ENCODE peak calls at places on chromosomes 6 and 20, in nine cellular contexts. One of them, this sample, is unnamed.

GRCh38 chr20:46572181-46572580 is 21.7 kb upstream of the OCSTAMP start:
- DNase-seq in OCI-LY7: no peak
- DNase-seq in ovary: peak
- DNase-seq in GM23338: no peak
- DNase-seq in RWPE1: no peak
- DNase-seq in cardiac muscle cell: peak
- DNase-seq in tibial nerve: no peak
- DNase-seq in heart right ventricle: peak
- DNase-seq in Peyer's patch: no peak
- DNase-seq in this sample: no peak

GRCh38 chr6:140082867-140083297 is 708.4 kb upstream of the CITED2 start:
- DNase-seq in cardiac muscle cell: peak
- DNase-seq in ovary: no peak
- DNase-seq in OCI-LY7: no peak
- DNase-seq in Peyer's patch: no peak
- DNase-seq in tibial nerve: no peak
- DNase-seq in GM23338: no peak
- DNase-seq in heart right ventricle: no peak
- DNase-seq in RWPE1: peak
- DNase-seq in this sample: no peak

GRCh38 chr6:1767481-1768246 is 157.9 kb downstream of the FOXC1 start:
- DNase-seq in cardiac muscle cell: peak
- DNase-seq in ovary: no peak
- DNase-seq in tibial nerve: peak
- DNase-seq in heart right ventricle: no peak
- DNase-seq in OCI-LY7: no peak
- DNase-seq in Peyer's patch: no peak
- DNase-seq in GM23338: no peak
- DNase-seq in RWPE1: no peak
- DNase-seq in this sample: no peak

GRCh38 chr6:46954819-46955520 is 33.2 kb upstream of the ADGRF5 start:
- DNase-seq in OCI-LY7: no peak
- DNase-seq in tibial nerve: no peak
- DNase-seq in RWPE1: peak
- DNase-seq in heart right ventricle: no peak
- DNase-seq in Peyer's patch: no peak
- DNase-seq in GM23338: peak
- DNase-seq in cardiac muscle cell: no peak
- DNase-seq in ovary: no peak
- DNase-seq in this sample: no peak

GRCh38 chr6:16319813-16320532 is 81.6 kb downstream of the GMPR start:
- DNase-seq in GM23338: no peak
- DNase-seq in heart right ventricle: peak
- DNase-seq in cardiac muscle cell: peak
- DNase-seq in ovary: peak
- DNase-seq in tibial nerve: peak
- DNase-seq in Peyer's patch: no peak
- DNase-seq in RWPE1: peak
- DNase-seq in OCI-LY7: no peak
- DNase-seq in this sample: no peak

GRCh38 chr20:41587523-41587922 is 30.7 kb downstream of the CHD6 start:
- DNase-seq in OCI-LY7: no peak
- DNase-seq in GM23338: no peak
- DNase-seq in RWPE1: no peak
- DNase-seq in ovary: no peak
- DNase-seq in cardiac muscle cell: no peak
- DNase-seq in Peyer's patch: no peak
- DNase-seq in tibial nerve: no peak
- DNase-seq in heart right ventricle: no peak
- DNase-seq in this sample: no peak

GRCh38 chr20:40462600-40462999 is 226.4 kb downstream of the MAFB start:
- DNase-seq in tibial nerve: no peak
- DNase-seq in cardiac muscle cell: no peak
- DNase-seq in Peyer's patch: no peak
- DNase-seq in ovary: no peak
- DNase-seq in OCI-LY7: no peak
- DNase-seq in RWPE1: no peak
- DNase-seq in GM23338: no peak
- DNase-seq in heart right ventricle: no peak
- DNase-seq in this sample: no peak

GRCh38 chr6:26305097-26305841 is 59.7 kb upstream of the BTN3A2 start:
- DNase-seq in heart right ventricle: peak
- DNase-seq in GM23338: peak
- DNase-seq in Peyer's patch: peak
- DNase-seq in cardiac muscle cell: peak
- DNase-seq in tibial nerve: peak
- DNase-seq in RWPE1: no peak
- DNase-seq in OCI-LY7: peak
- DNase-seq in ovary: peak
- DNase-seq in this sample: no peak

GRCh38 chr6:26195376-26195923 is 108.2 kb downstream of the HFE start:
- DNase-seq in cardiac muscle cell: peak
- DNase-seq in heart right ventricle: peak
- DNase-seq in OCI-LY7: peak
- DNase-seq in Peyer's patch: peak
- DNase-seq in ovary: peak
- DNase-seq in tibial nerve: peak
- DNase-seq in RWPE1: peak
- DNase-seq in GM23338: peak
- DNase-seq in this sample: no peak

GRCh38 chr20:58839991-58840747 is 10.5 kb downstream of the GNAS-AS1 start:
- DNase-seq in tibial nerve: no peak
- DNase-seq in heart right ventricle: no peak
- DNase-seq in cardiac muscle cell: no peak
- DNase-seq in OCI-LY7: no peak
- DNase-seq in RWPE1: no peak
- DNase-seq in Peyer's patch: no peak
- DNase-seq in GM23338: peak
- DNase-seq in ovary: no peak
- DNase-seq in this sample: no peak

GRCh38 chr20:58835231-58835630 is 15.5 kb downstream of the GNAS-AS1 start:
- DNase-seq in GM23338: no peak
- DNase-seq in ovary: no peak
- DNase-seq in RWPE1: no peak
- DNase-seq in cardiac muscle cell: no peak
- DNase-seq in heart right ventricle: no peak
- DNase-seq in tibial nerve: no peak
- DNase-seq in Peyer's patch: peak
- DNase-seq in OCI-LY7: no peak
- DNase-seq in this sample: no peak

GRCh38 chr20:58839474-58839874 is 11.2 kb downstream of the GNAS-AS1 start:
- DNase-seq in RWPE1: peak
- DNase-seq in OCI-LY7: peak
- DNase-seq in ovary: no peak
- DNase-seq in Peyer's patch: no peak
- DNase-seq in cardiac muscle cell: peak
- DNase-seq in heart right ventricle: peak
- DNase-seq in GM23338: peak
- DNase-seq in tibial nerve: no peak
- DNase-seq in this sample: no peak

GRCh38 chr20:58838174-58838573 is 12.5 kb downstream of the GNAS-AS1 start:
- DNase-seq in GM23338: no peak
- DNase-seq in OCI-LY7: no peak
- DNase-seq in heart right ventricle: no peak
- DNase-seq in cardiac muscle cell: no peak
- DNase-seq in tibial nerve: no peak
- DNase-seq in Peyer's patch: no peak
- DNase-seq in ovary: no peak
- DNase-seq in RWPE1: no peak
- DNase-seq in this sample: no peak

DNA sequence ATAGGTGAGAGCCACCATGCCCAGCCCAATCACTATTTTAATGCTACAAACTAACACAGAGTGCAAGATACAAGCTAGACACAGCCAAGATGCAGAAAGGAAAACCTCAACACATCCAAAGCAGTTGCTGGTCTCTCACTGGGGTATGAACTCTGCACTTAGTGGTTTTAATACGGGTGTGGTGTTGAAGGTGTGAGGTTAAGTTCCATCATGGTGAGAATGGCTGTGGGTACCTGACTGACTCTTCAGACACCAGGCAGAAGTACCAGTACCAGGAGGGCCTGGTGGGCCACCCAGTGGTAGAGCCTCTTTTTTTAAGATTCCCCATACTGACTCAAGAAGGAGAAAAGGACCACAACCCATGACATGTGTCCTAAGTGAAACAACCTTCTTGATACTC is 13.0 kb downstream of the GNAS-AS1 start:
- DNase-seq in tibial nerve: no peak
- DNase-seq in ovary: no peak
- DNase-seq in RWPE1: no peak
- DNase-seq in OCI-LY7: no peak
- DNase-seq in Peyer's patch: no peak
- DNase-seq in GM23338: no peak
- DNase-seq in cardiac muscle cell: no peak
- DNase-seq in heart right ventricle: no peak
- DNase-seq in this sample: no peak
- TF ChIP-seq CTCF in tibial nerve: no peak
- TF ChIP-seq CTCF in ovary: no peak
- TF ChIP-seq CTCF in RWPE1: no peak
- TF ChIP-seq CTCF in OCI-LY7: peak
- TF ChIP-seq CTCF in Peyer's patch: no peak
- TF ChIP-seq CTCF in GM23338: peak
- TF ChIP-seq CTCF in cardiac muscle cell: no peak
- TF ChIP-seq CTCF in heart right ventricle: no peak
- TF ChIP-seq CTCF in this sample: no peak

GRCh38 chr20:50153153-50153499 is 397 bp downstream of the PEDS1 start:
- DNase-seq in tibial nerve: no peak
- DNase-seq in ovary: no peak
- DNase-seq in heart right ventricle: no peak
- DNase-seq in RWPE1: peak
- DNase-seq in cardiac muscle cell: no peak
- DNase-seq in GM23338: peak
- DNase-seq in OCI-LY7: peak
- DNase-seq in Peyer's patch: no peak
- DNase-seq in this sample: no peak

GRCh38 chr20:50151034-50151743 is 2.3 kb downstream of the PEDS1 start:
- DNase-seq in GM23338: peak
- DNase-seq in heart right ventricle: no peak
- DNase-seq in tibial nerve: no peak
- DNase-seq in ovary: no peak
- DNase-seq in RWPE1: peak
- DNase-seq in cardiac muscle cell: no peak
- DNase-seq in Peyer's patch: no peak
- DNase-seq in OCI-LY7: no peak
- DNase-seq in this sample: no peak

GRCh38 chr20:50152394-50153152 is 950 bp downstream of the PEDS1 start:
- DNase-seq in OCI-LY7: no peak
- DNase-seq in heart right ventricle: no peak
- DNase-seq in RWPE1: peak
- DNase-seq in GM23338: peak
- DNase-seq in Peyer's patch: no peak
- DNase-seq in cardiac muscle cell: no peak
- DNase-seq in ovary: no peak
- DNase-seq in tibial nerve: no peak
- DNase-seq in this sample: no peak

GRCh38 chr20:50149481-50150254 is 3.9 kb downstream of the PEDS1 start:
- DNase-seq in RWPE1: no peak
- DNase-seq in tibial nerve: no peak
- DNase-seq in cardiac muscle cell: no peak
- DNase-seq in heart right ventricle: no peak
- DNase-seq in GM23338: no peak
- DNase-seq in OCI-LY7: no peak
- DNase-seq in ovary: no peak
- DNase-seq in Peyer's patch: no peak
- DNase-seq in this sample: no peak

DNA sequence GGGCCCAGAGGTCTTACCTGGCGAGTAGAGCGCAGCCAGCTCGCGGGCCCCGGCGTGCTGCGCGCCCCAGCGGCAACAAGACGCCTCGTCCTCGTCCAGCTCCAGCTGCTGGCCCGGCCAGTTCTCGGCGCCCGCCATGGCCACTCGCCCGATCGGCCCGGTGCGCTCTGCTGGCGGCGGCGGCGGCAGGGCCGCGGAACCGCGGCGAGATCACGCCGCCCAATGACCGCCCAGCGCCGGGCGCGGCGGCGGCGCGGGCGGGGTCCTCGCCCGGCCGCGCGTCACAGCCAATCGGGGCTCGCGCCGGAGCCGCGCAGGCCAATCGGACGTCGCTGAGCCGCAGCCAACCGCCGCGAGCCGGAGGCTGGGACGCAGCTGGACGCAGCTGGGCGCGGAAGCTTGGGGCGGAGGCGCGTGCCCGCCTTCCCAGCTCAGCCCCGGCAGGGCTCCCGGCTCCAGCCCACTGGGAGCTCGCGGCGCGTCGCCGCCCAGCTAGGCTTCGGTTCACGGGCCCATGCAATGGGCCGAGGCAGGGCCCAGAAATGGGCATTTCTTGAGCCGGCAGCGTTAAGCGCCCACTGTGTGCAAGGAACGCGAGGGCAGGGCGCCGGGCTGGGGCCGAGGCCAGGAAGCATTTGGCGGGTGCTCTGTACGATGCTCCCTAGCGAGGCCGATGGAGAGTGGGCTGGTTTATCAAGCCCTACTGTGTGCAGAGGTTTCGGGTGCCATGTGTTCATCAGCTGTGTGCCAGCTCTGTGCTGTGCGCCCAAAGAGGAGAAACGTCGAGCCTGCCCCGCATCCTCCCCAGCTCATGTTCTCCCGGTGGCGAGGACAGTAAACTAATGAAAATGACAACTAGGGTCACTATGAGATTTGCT is at the start of gene PEDS1:
- DNase-seq in GM23338: peak
- DNase-seq in tibial nerve: peak
- DNase-seq in ovary: peak
- DNase-seq in OCI-LY7: peak
- DNase-seq in cardiac muscle cell: peak
- DNase-seq in Peyer's patch: peak
- DNase-seq in RWPE1: peak
- DNase-seq in heart right ventricle: peak
- DNase-seq in this sample: peak
- TF ChIP-seq CTCF in GM23338: no peak
- TF ChIP-seq CTCF in tibial nerve: peak
- TF ChIP-seq CTCF in ovary: peak
- TF ChIP-seq CTCF in OCI-LY7: no peak
- TF ChIP-seq CTCF in cardiac muscle cell: no peak
- TF ChIP-seq CTCF in Peyer's patch: peak
- TF ChIP-seq CTCF in RWPE1: no peak
- TF ChIP-seq CTCF in heart right ventricle: peak
- TF ChIP-seq CTCF in this sample: peak

DNA sequence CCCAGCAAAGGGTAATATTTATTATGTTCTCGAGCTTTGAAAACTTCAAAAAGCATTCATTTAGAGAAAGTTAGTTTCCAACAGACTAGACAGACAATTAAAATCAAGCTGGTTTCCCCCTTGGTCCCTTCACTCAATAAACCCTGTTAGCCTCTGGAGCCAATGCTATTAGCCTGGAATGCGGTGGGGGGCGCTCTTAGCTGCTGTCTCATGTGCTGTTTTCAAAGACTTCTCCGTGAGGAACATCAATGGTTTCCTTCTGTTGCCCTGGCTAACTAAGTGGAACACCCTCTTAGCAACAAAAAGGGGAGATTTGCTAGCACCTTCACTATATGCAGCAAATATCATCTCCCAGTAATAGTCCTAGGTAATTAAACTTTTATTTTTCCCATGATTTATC is 86.4 kb downstream of the LY86 start:
- DNase-seq in cardiac muscle cell: no peak
- DNase-seq in tibial nerve: no peak
- DNase-seq in heart right ventricle: no peak
- DNase-seq in RWPE1: no peak
- DNase-seq in GM23338: peak
- DNase-seq in ovary: no peak
- DNase-seq in Peyer's patch: no peak
- DNase-seq in OCI-LY7: peak
- DNase-seq in this sample: no peak
- TF ChIP-seq CTCF in cardiac muscle cell: peak
- TF ChIP-seq CTCF in tibial nerve: no peak
- TF ChIP-seq CTCF in heart right ventricle: no peak
- TF ChIP-seq CTCF in RWPE1: no peak
- TF ChIP-seq CTCF in GM23338: peak
- TF ChIP-seq CTCF in ovary: no peak
- TF ChIP-seq CTCF in Peyer's patch: no peak
- TF ChIP-seq CTCF in OCI-LY7: peak
- TF ChIP-seq CTCF in this sample: peak

GRCh38 chr6:141988954-141989705 is 143.6 kb upstream of the GJE1 start:
- DNase-seq in cardiac muscle cell: peak
- DNase-seq in ovary: no peak
- DNase-seq in RWPE1: peak
- DNase-seq in tibial nerve: no peak
- DNase-seq in OCI-LY7: peak
- DNase-seq in heart right ventricle: no peak
- DNase-seq in GM23338: peak
- DNase-seq in Peyer's patch: no peak
- DNase-seq in this sample: no peak
- TF ChIP-seq CTCF in cardiac muscle cell: peak
- TF ChIP-seq CTCF in ovary: no peak
- TF ChIP-seq CTCF in RWPE1: peak
- TF ChIP-seq CTCF in tibial nerve: no peak
- TF ChIP-seq CTCF in OCI-LY7: peak
- TF ChIP-seq CTCF in heart right ventricle: peak
- TF ChIP-seq CTCF in GM23338: peak
- TF ChIP-seq CTCF in Peyer's patch: peak
- TF ChIP-seq CTCF in this sample: peak